ENCODE peak calls at places on chromosomes 7 and 10, in six cellular contexts. One of them, this sample, is unnamed. For H3K4me1, the result is how much of the 10 kb centered on the place peaks cover.

GRCh38 chr7:57218196-57218716 is 86.0 kb upstream of the ZNF479 start:
- DNase-seq in heart right ventricle: no peak
- DNase-seq in IMR-90: no peak
- DNase-seq in Panc1: no peak
- DNase-seq in tibial artery: no peak
- DNase-seq in K562: no peak
- DNase-seq in this sample: no peak

GRCh38 chr7:155857141-155857540 is 44.9 kb upstream of the SHH start:
- DNase-seq in heart right ventricle: no peak
- DNase-seq in IMR-90: no peak
- DNase-seq in Panc1: no peak
- DNase-seq in tibial artery: no peak
- DNase-seq in K562: no peak
- DNase-seq in this sample: no peak

GRCh38 chr7:134901389-134902020 is 84.8 kb upstream of the AGBL3 start:
- DNase-seq in heart right ventricle: no peak
- DNase-seq in IMR-90: no peak
- DNase-seq in Panc1: no peak
- DNase-seq in tibial artery: no peak
- DNase-seq in K562: no peak
- DNase-seq in this sample: no peak

GRCh38 chr10:122473116-122473515 is 11.8 kb downstream of the HTRA1 start:
- DNase-seq in heart right ventricle: no peak
- DNase-seq in IMR-90: no peak
- DNase-seq in Panc1: no peak
- DNase-seq in tibial artery: no peak
- DNase-seq in K562: no peak
- DNase-seq in this sample: no peak

GRCh38 chr10:102450124-102450373 is 1.3 kb downstream of the C10orf95 start:
- DNase-seq in heart right ventricle: no peak
- DNase-seq in IMR-90: no peak
- DNase-seq in Panc1: no peak
- DNase-seq in tibial artery: no peak
- DNase-seq in K562: no peak
- DNase-seq in this sample: no peak

GRCh38 chr10:10513067-10513466 is 504.6 kb upstream of the CELF2 start:
- DNase-seq in heart right ventricle: no peak
- DNase-seq in IMR-90: no peak
- DNase-seq in Panc1: no peak
- DNase-seq in tibial artery: no peak
- DNase-seq in K562: no peak
- DNase-seq in this sample: no peak

GRCh38 chr7:157660971-157661610 is 324.3 kb downstream of the DNAJB6 start:
- DNase-seq in heart right ventricle: no peak
- DNase-seq in IMR-90: no peak
- DNase-seq in Panc1: no peak
- DNase-seq in tibial artery: no peak
- DNase-seq in K562: no peak
- DNase-seq in this sample: no peak

GRCh38 chr7:92833024-92833765 is 3.2 kb downstream of the CDK6 start:
- DNase-seq in heart right ventricle: peak
- DNase-seq in IMR-90: peak
- DNase-seq in Panc1: peak
- DNase-seq in tibial artery: peak
- DNase-seq in K562: peak
- DNase-seq in this sample: peak

GRCh38 chr10:61097026-61097425 is 153.0 kb upstream of the RHOBTB1 start:
- DNase-seq in heart right ventricle: no peak
- DNase-seq in IMR-90: no peak
- DNase-seq in Panc1: no peak
- DNase-seq in tibial artery: no peak
- DNase-seq in K562: no peak
- DNase-seq in this sample: no peak

GRCh38 chr10:117348236-117348635 is 27.0 kb downstream of the PDZD8 start:
- DNase-seq in heart right ventricle: no peak
- DNase-seq in IMR-90: no peak
- DNase-seq in Panc1: no peak
- DNase-seq in tibial artery: no peak
- DNase-seq in K562: no peak
- DNase-seq in this sample: no peak

GRCh38 chr10:99366666-99367065 is 37.5 kb downstream of the CNNM1 start:
- DNase-seq in heart right ventricle: no peak
- DNase-seq in IMR-90: no peak
- DNase-seq in Panc1: no peak
- DNase-seq in tibial artery: no peak
- DNase-seq in K562: no peak
- DNase-seq in this sample: no peak

GRCh38 chr10:59033622-59034021 is 142.8 kb upstream of the PHYHIPL start:
- DNase-seq in heart right ventricle: no peak
- DNase-seq in IMR-90: no peak
- DNase-seq in Panc1: no peak
- DNase-seq in tibial artery: no peak
- DNase-seq in K562: no peak
- DNase-seq in this sample: no peak

GRCh38 chr7:143434660-143435059 is 8.6 kb upstream of the TAS2R60 start:
- DNase-seq in heart right ventricle: peak
- DNase-seq in IMR-90: peak
- DNase-seq in Panc1: no peak
- DNase-seq in tibial artery: peak
- DNase-seq in K562: peak
- DNase-seq in this sample: peak

GRCh38 chr10:6766061-6766460 is 186.0 kb upstream of the PRKCQ start:
- DNase-seq in heart right ventricle: no peak
- DNase-seq in IMR-90: peak
- DNase-seq in Panc1: no peak
- DNase-seq in tibial artery: no peak
- DNase-seq in K562: no peak
- DNase-seq in this sample: no peak

GRCh38 chr7:66627876-66628360 is 763 bp upstream of the KCTD7 start:
- DNase-seq in heart right ventricle: no peak
- DNase-seq in IMR-90: no peak
- DNase-seq in Panc1: no peak
- DNase-seq in tibial artery: no peak
- DNase-seq in K562: no peak
- DNase-seq in this sample: no peak

GRCh38 chr10:13984647-13985155 is 346.0 kb downstream of the FRMD4A start:
- DNase-seq in heart right ventricle: no peak
- DNase-seq in IMR-90: peak
- DNase-seq in Panc1: peak
- DNase-seq in tibial artery: no peak
- DNase-seq in K562: no peak
- DNase-seq in this sample: no peak

GRCh38 chr7:26631601-26632000 is 232.8 kb downstream of the SKAP2 start:
- DNase-seq in heart right ventricle: no peak
- DNase-seq in IMR-90: no peak
- DNase-seq in Panc1: no peak
- DNase-seq in tibial artery: no peak
- DNase-seq in K562: no peak
- DNase-seq in this sample: no peak

GRCh38 chr7:46834921-46835320 is 747.0 kb downstream of the TNS3 start:
- DNase-seq in heart right ventricle: no peak
- DNase-seq in IMR-90: no peak
- DNase-seq in Panc1: no peak
- DNase-seq in tibial artery: no peak
- DNase-seq in K562: no peak
- DNase-seq in this sample: no peak

GRCh38 chr7:13742719-13743640 is 246.5 kb downstream of the ETV1 start:
- DNase-seq in heart right ventricle: no peak
- DNase-seq in IMR-90: peak
- DNase-seq in Panc1: peak
- DNase-seq in tibial artery: no peak
- DNase-seq in K562: peak
- DNase-seq in this sample: no peak

GRCh38 chr7:8931906-8932646 is 498.7 kb downstream of the NXPH1 start:
- DNase-seq in heart right ventricle: no peak
- DNase-seq in IMR-90: no peak
- DNase-seq in Panc1: no peak
- DNase-seq in tibial artery: no peak
- DNase-seq in K562: peak
- DNase-seq in this sample: no peak

GRCh38 chr10:113754768-113755167 is 3.3 kb downstream of the PLEKHS1 start:
- DNase-seq in heart right ventricle: no peak
- DNase-seq in IMR-90: no peak
- DNase-seq in Panc1: no peak
- DNase-seq in tibial artery: no peak
- DNase-seq in K562: no peak
- DNase-seq in this sample: no peak

GRCh38 chr7:121447191-121447920 is 51.2 kb upstream of the FAM3C start:
- DNase-seq in heart right ventricle: no peak
- DNase-seq in IMR-90: no peak
- DNase-seq in Panc1: no peak
- DNase-seq in tibial artery: peak
- DNase-seq in K562: no peak
- DNase-seq in this sample: no peak

GRCh38 chr10:78028438-78029293 is 649 bp downstream of the POLR3A start:
- DNase-seq in heart right ventricle: no peak
- DNase-seq in IMR-90: peak
- DNase-seq in Panc1: no peak
- DNase-seq in tibial artery: no peak
- DNase-seq in K562: peak
- DNase-seq in this sample: no peak

GRCh38 chr7:129514683-129515082 is 12.4 kb downstream of the SMKR1 start:
- DNase-seq in heart right ventricle: no peak
- DNase-seq in IMR-90: peak
- DNase-seq in Panc1: no peak
- DNase-seq in tibial artery: no peak
- DNase-seq in K562: no peak
- DNase-seq in this sample: no peak

GRCh38 chr7:42493436-42494198 is 256.6 kb upstream of the GLI3 start:
- DNase-seq in heart right ventricle: peak
- DNase-seq in IMR-90: peak
- DNase-seq in Panc1: no peak
- DNase-seq in tibial artery: peak
- DNase-seq in K562: peak
- DNase-seq in this sample: peak

GRCh38 chr7:43735802-43736603 is 6.7 kb upstream of the COA1 start:
- DNase-seq in heart right ventricle: no peak
- DNase-seq in IMR-90: peak
- DNase-seq in Panc1: no peak
- DNase-seq in tibial artery: no peak
- DNase-seq in K562: peak
- DNase-seq in this sample: no peak

GRCh38 chr10:70368774-70369482 is 13.5 kb downstream of the LRRC20 start:
- DNase-seq in heart right ventricle: no peak
- DNase-seq in IMR-90: no peak
- DNase-seq in Panc1: no peak
- DNase-seq in tibial artery: no peak
- DNase-seq in K562: peak
- DNase-seq in this sample: no peak

DNA sequence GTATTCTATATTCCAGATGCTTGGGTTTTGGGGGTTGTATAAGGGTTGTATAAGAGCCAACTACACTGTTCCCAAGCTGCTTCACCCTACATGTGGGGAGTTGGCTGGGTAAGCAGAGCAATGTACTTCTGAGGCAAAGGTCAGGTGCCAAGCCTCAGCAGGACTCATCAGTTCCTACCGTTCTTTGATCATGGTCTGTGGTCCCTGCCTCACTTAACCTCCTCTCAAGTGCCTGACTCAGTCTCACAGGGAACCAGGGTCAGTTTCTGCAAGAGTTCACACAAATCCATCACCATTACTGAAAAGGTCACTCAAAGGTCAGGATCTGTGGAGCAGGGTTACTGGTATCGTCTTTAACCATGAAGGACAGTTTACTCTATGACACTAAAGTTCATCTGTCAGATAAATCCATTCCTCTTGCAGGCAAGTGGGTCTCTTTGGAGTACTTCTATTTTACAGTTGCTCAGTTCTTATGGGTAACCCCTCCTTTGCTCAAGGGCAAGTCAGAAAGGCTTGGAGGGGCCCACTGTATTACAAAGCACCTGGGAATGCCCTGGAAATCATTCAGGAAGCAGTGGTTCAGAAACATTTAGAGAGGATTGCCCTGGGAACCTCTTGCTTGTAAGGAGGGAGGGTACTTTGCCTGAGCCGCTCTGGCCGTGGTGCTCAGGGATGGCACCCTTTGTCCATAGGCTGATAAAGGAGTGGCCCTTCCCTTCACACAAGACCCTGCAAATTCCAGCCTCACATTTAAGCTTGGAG is 184.3 kb upstream of the CDCA7L start:
- DNase-seq in heart right ventricle: no peak
- DNase-seq in IMR-90: no peak
- DNase-seq in Panc1: no peak
- DNase-seq in tibial artery: no peak
- DNase-seq in K562: no peak
- DNase-seq in this sample: no peak
- H3K4me1 ChIP-seq in heart right ventricle: under half
- H3K4me1 ChIP-seq in IMR-90: under half
- H3K4me1 ChIP-seq in Panc1: under half
- H3K4me1 ChIP-seq in tibial artery: under half
- H3K4me1 ChIP-seq in K562: under half
- H3K4me1 ChIP-seq in this sample: under half

GRCh38 chr7:106779877-106780276 is 85.2 kb upstream of the PIK3CG start:
- DNase-seq in heart right ventricle: no peak
- DNase-seq in IMR-90: no peak
- DNase-seq in Panc1: no peak
- DNase-seq in tibial artery: no peak
- DNase-seq in K562: peak
- DNase-seq in this sample: no peak
- TF ChIP-seq CTCF in heart right ventricle: no peak
- TF ChIP-seq CTCF in IMR-90: no peak
- TF ChIP-seq CTCF in Panc1: peak
- TF ChIP-seq CTCF in tibial artery: no peak
- TF ChIP-seq CTCF in K562: peak
- TF ChIP-seq CTCF in this sample: no peak

GRCh38 chr7:325811-326210 is 35.8 kb downstream of the FOXL3 start:
- DNase-seq in heart right ventricle: no peak
- DNase-seq in IMR-90: no peak
- DNase-seq in Panc1: no peak
- DNase-seq in tibial artery: no peak
- DNase-seq in K562: no peak
- DNase-seq in this sample: no peak

GRCh38 chr7:325051-325798 is 35.3 kb downstream of the FOXL3 start:
- DNase-seq in heart right ventricle: no peak
- DNase-seq in IMR-90: no peak
- DNase-seq in Panc1: no peak
- DNase-seq in tibial artery: no peak
- DNase-seq in K562: no peak
- DNase-seq in this sample: no peak

GRCh38 chr7:322708-323111 is 32.7 kb downstream of the FOXL3 start:
- DNase-seq in heart right ventricle: no peak
- DNase-seq in IMR-90: no peak
- DNase-seq in Panc1: no peak
- DNase-seq in tibial artery: no peak
- DNase-seq in K562: no peak
- DNase-seq in this sample: no peak

GRCh38 chr7:323410-323809 is 33.4 kb downstream of the FOXL3 start:
- DNase-seq in heart right ventricle: no peak
- DNase-seq in IMR-90: no peak
- DNase-seq in Panc1: no peak
- DNase-seq in tibial artery: no peak
- DNase-seq in K562: no peak
- DNase-seq in this sample: no peak

GRCh38 chr7:324011-324410 is 34.0 kb downstream of the FOXL3 start:
- DNase-seq in heart right ventricle: no peak
- DNase-seq in IMR-90: no peak
- DNase-seq in Panc1: no peak
- DNase-seq in tibial artery: no peak
- DNase-seq in K562: no peak
- DNase-seq in this sample: no peak
- H3K4me1 ChIP-seq in heart right ventricle: under half
- H3K4me1 ChIP-seq in IMR-90: under half
- H3K4me1 ChIP-seq in Panc1: under half
- H3K4me1 ChIP-seq in tibial artery: under half
- H3K4me1 ChIP-seq in K562: under half
- H3K4me1 ChIP-seq in this sample: under half

GRCh38 chr7:81761821-81762220 is 8.0 kb downstream of the HGF start:
- DNase-seq in heart right ventricle: no peak
- DNase-seq in IMR-90: no peak
- DNase-seq in Panc1: no peak
- DNase-seq in tibial artery: no peak
- DNase-seq in K562: no peak
- DNase-seq in this sample: no peak
- TF ChIP-seq CTCF in heart right ventricle: no peak
- TF ChIP-seq CTCF in IMR-90: no peak
- TF ChIP-seq CTCF in Panc1: no peak
- TF ChIP-seq CTCF in tibial artery: no peak
- TF ChIP-seq CTCF in K562: no peak
- TF ChIP-seq CTCF in this sample: no peak

This sample was measured in psoas muscle.